ENCODE peak calls at places on chromosomes 3 and 15, in four cellular contexts. O, S, C and I are unnamed samples.

GRCh38 chr3:43411429-43411828 is 125.1 kb downstream of the SNRK start:
- DNase-seq in O (no peak), S (no peak), C (no peak), I (no peak)

GRCh38 chr15:81887913-81888312 is 157.9 kb downstream of the MEX3B start:
- DNase-seq in O (no peak), S (no peak), C (peak), I (no peak)

GRCh38 chr3:175861916-175862315 is 1002.8 kb downstream of the NAALADL2 start:
- DNase-seq in O (no peak), S (no peak), C (no peak), I (no peak)

GRCh38 chr3:126025116-126025729 is 56.2 kb downstream of the ROPN1B start:
- DNase-seq in O (no peak), S (no peak), C (no peak), I (no peak)

GRCh38 chr3:53921296-53921695 is 29.6 kb upstream of the SELENOK start:
- DNase-seq in O (no peak), S (no peak), C (no peak), I (no peak)

GRCh38 chr3:40310690-40311089 is 1.2 kb downstream of the EIF1B start:
- DNase-seq in O (no peak), S (no peak), C (no peak), I (no peak)

GRCh38 chr3:143771939-143772338 is 76.3 kb downstream of the SLC9A9 start:
- DNase-seq in O (no peak), S (no peak), C (no peak), I (no peak)

GRCh38 chr15:96035091-96035490 is 295.4 kb upstream of the NR2F2 start:
- DNase-seq in O (no peak), S (no peak), C (no peak), I (no peak)

GRCh38 chr3:107263269-107264021 is 113.8 kb upstream of the CCDC54 start:
- DNase-seq in O (no peak), S (no peak), C (no peak), I (no peak)

GRCh38 chr15:60865507-60865906 is 363.6 kb downstream of the RORA start:
- DNase-seq in O (no peak), S (no peak), C (peak), I (no peak)